ENCODE peak calls at places on chromosomes 7 and 10, in seven cellular contexts. F is heart left ventricle, O is HCT116, R is breast epithelium, D is stomach, N is spleen, P is esophagus squamous epithelium. H is an unnamed sample.
A peak's percentile ranks its signal among the peaks of the same experiment; 100 is the strongest.

GRCh38 chr7:318476-319266 is 28.7 kb downstream of the FOXL3 start:
- DNase-seq in F (peak; percentile 24), O (no peak), R (no peak), D (peak; percentile 82), N (peak; percentile 32), P (no peak), H (no peak)

GRCh38 chr7:135684134-135684533 is 21.8 kb downstream of the STMP1 start:
- DNase-seq in F (no peak), O (no peak), R (no peak), D (no peak), N (no peak), P (no peak), H (no peak)

GRCh38 chr10:48390933-48391845 is 84.7 kb downstream of the MAPK8 start:
- DNase-seq in F (no peak), O (peak; percentile 38), R (no peak), D (no peak), N (no peak), P (no peak), H (no peak)

GRCh38 chr7:100626530-100627237 is 14.3 kb downstream of the MOSPD3 start:
- DNase-seq in F (peak; percentile 84), O (peak; percentile 63), R (peak; percentile 80), D (peak; percentile 88), N (peak; percentile 95), P (no peak), H (peak; percentile 63)

GRCh38 chr7:129553861-129554530 is 51.7 kb downstream of the SMKR1 start:
- DNase-seq in F (no peak), O (no peak), R (no peak), D (no peak), N (no peak), P (no peak), H (no peak)

GRCh38 chr10:51716981-51717380 is 17.6 kb upstream of the CSTF2T start:
- DNase-seq in F (no peak), O (no peak), R (no peak), D (no peak), N (no peak), P (no peak), H (no peak)

GRCh38 chr10:33507662-33508425 is 173.4 kb upstream of the NRP1 start:
- DNase-seq in F (no peak), O (no peak), R (no peak), D (no peak), N (no peak), P (no peak), H (no peak)

GRCh38 chr7:24764972-24765744 is 7.9 kb upstream of the GSDME start:
- DNase-seq in F (peak; percentile 64), O (no peak), R (no peak), D (no peak), N (no peak), P (no peak), H (no peak)

GRCh38 chr7:8436965-8437364 is 3.6 kb downstream of the NXPH1 start:
- DNase-seq in F (no peak), O (peak; percentile 50), R (no peak), D (peak; percentile 64), N (peak; percentile 76), P (no peak), H (peak; percentile 37)

GRCh38 chr10:45008524-45009161 is 7.9 kb downstream of the ZNF22 start:
- DNase-seq in F (no peak), O (peak; percentile 87), R (no peak), D (no peak), N (no peak), P (no peak), H (peak; percentile 63)

GRCh38 chr10:67976292-67977245 is 92.1 kb downstream of the SIRT1 start:
- DNase-seq in F (peak; percentile 83), O (no peak), R (peak; percentile 54), D (peak; percentile 81), N (no peak), P (no peak), H (peak; percentile 88)

GRCh38 chr7:20249924-20250323 is 32.7 kb upstream of the MACC1 start:
- DNase-seq in F (no peak), O (no peak), R (no peak), D (no peak), N (no peak), P (no peak), H (peak; percentile 45)

GRCh38 chr10:128206676-128207075 is 80.5 kb upstream of the MKI67 start:
- DNase-seq in F (no peak), O (no peak), R (no peak), D (no peak), N (no peak), P (no peak), H (no peak)

GRCh38 chr10:58993480-58994221 is 182.8 kb upstream of the PHYHIPL start:
- DNase-seq in F (no peak), O (no peak), R (no peak), D (no peak), N (no peak), P (no peak), H (no peak)

GRCh38 chr10:30359373-30360206 is 10.5 kb upstream of the MTPAP start:
- DNase-seq in F (peak; percentile 44), O (peak; percentile 82), R (no peak), D (peak; percentile 66), N (peak; percentile 86), P (no peak), H (peak; percentile 54)

GRCh38 chr10:3430501-3430900 is 257.9 kb upstream of the PITRM1 start:
- DNase-seq in F (no peak), O (no peak), R (no peak), D (no peak), N (no peak), P (no peak), H (no peak)

GRCh38 chr7:94188350-94188749 is 184.2 kb upstream of the BET1 start:
- DNase-seq in F (no peak), O (no peak), R (no peak), D (no peak), N (no peak), P (no peak), H (no peak)

GRCh38 chr7:36047254-36047653 is 105.8 kb upstream of the EEPD1 start:
- DNase-seq in F (no peak), O (no peak), R (no peak), D (no peak), N (no peak), P (no peak), H (no peak)

GRCh38 chr10:10500941-10501340 is 516.7 kb upstream of the CELF2 start:
- DNase-seq in F (no peak), O (no peak), R (no peak), D (no peak), N (no peak), P (no peak), H (no peak)

GRCh38 chr7:151361193-151361959 is 19.8 kb downstream of the NUB1 start:
- DNase-seq in F (no peak), O (no peak), R (no peak), D (no peak), N (no peak), P (no peak), H (peak; percentile 75)

GRCh38 chr7:101373812-101374612 is 11.3 kb downstream of the COL26A1 start:
- DNase-seq in F (no peak), O (no peak), R (peak; percentile 63), D (no peak), N (no peak), P (no peak), H (peak; percentile 80)

GRCh38 chr10:22874189-22874854 is 53.5 kb upstream of the ARMC3 start:
- DNase-seq in F (no peak), O (no peak), R (no peak), D (no peak), N (no peak), P (no peak), H (peak; percentile 79)

GRCh38 chr7:17682586-17682985 is 257.7 kb downstream of the SNX13 start:
- DNase-seq in F (no peak), O (no peak), R (no peak), D (no peak), N (no peak), P (no peak), H (no peak)

GRCh38 chr7:68671046-68671445 is 927.2 kb upstream of the AUTS2 start:
- DNase-seq in F (no peak), O (no peak), R (no peak), D (no peak), N (no peak), P (no peak), H (no peak)

GRCh38 chr10:32317795-32318194 is 29.2 kb downstream of the EPC1 start:
- DNase-seq in F (no peak), O (no peak), R (no peak), D (no peak), N (no peak), P (no peak), H (no peak)
- TF ChIP-seq POLR2A in F (no peak), O (no peak), R (no peak), D (no peak), N (no peak), P (no peak), H (no peak)

GRCh38 chr7:158314394-158314793 is 273.2 kb downstream of the PTPRN2 start:
- DNase-seq in F (no peak), O (no peak), R (no peak), D (no peak), N (no peak), P (no peak), H (no peak)

GRCh38 chr7:158316466-158317031 is 271.1 kb downstream of the PTPRN2 start:
- DNase-seq in F (no peak), O (no peak), R (no peak), D (no peak), N (no peak), P (no peak), H (no peak)

GRCh38 chr7:158317238-158318205 is 270.1 kb downstream of the PTPRN2 start:
- DNase-seq in F (peak; percentile 51), O (no peak), R (no peak), D (no peak), N (peak; percentile 73), P (no peak), H (no peak)

GRCh38 chr7:158315326-158315725 is 272.3 kb downstream of the PTPRN2 start:
- DNase-seq in F (no peak), O (no peak), R (no peak), D (no peak), N (no peak), P (no peak), H (no peak)

GRCh38 chr7:158315881-158316280 is 271.7 kb downstream of the PTPRN2 start:
- DNase-seq in F (no peak), O (no peak), R (no peak), D (no peak), N (no peak), P (no peak), H (no peak)
- H3K9me3 ChIP-seq in F (no peaks in the 10 kb centered on the region), O (no peaks in the 10 kb centered on the region), R (no peaks in the 10 kb centered on the region), D (no peaks in the 10 kb centered on the region), N (peaks cover 66% of the 10 kb centered on the region), P (no peaks in the 10 kb centered on the region), H (no peaks in the 10 kb centered on the region)

GRCh38 chr7:83468251-83468739 is 180.6 kb downstream of the SEMA3E start:
- DNase-seq in F (peak; percentile 71), O (peak; percentile 89), R (peak; percentile 74), D (peak; percentile 83), N (no peak), P (no peak), H (peak; percentile 95)
- TF ChIP-seq POLR2A in F (no peak), O (no peak), R (no peak), D (no peak), N (no peak), P (no peak), H (no peak)

GRCh38 chr7:70849580-70850235 is 282.2 kb upstream of the GALNT17 start:
- DNase-seq in F (no peak), O (no peak), R (no peak), D (no peak), N (no peak), P (no peak), H (no peak)

DNA sequence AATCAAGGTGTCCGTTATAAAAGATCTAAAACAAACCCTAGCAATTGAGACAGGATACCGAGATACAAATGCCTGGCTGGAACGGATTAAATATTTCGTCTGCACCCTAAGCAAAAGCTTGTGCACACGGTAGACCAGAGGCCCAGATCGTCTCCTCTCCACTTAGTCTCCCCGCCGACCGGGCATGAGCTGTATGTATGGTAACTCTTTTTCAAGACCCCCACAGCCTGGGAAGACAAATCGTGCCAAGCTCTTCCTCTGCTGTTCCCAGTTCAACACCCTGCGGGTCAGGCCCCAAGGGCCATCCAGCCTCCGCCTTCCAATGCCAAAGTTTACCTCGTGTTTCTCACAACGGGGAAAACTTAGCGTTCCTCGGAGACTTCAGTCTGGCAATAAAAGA is 285.7 kb upstream of the GALNT17 start:
- DNase-seq in F (no peak), O (no peak), R (no peak), D (no peak), N (no peak), P (no peak), H (no peak)
- H3K9me3 ChIP-seq in F (peaks cover 8% of the 10 kb centered on the region), O (no peaks in the 10 kb centered on the region), R (peaks cover 21% of the 10 kb centered on the region), D (peaks cover 9% of the 10 kb centered on the region), N (peaks cover 43% of the 10 kb centered on the region), P (no peaks in the 10 kb centered on the region), H (no peaks in the 10 kb centered on the region)